ENCODE peak calls at places on chromosomes 13 and 19, in eight cellular contexts. U is effector memory CD4-positive, alpha-beta T cell; G is H9; A is mesenchymal stem cell; D is uterus; O is body of pancreas; S is hepatocyte; T is thoracic aorta. Z is an unnamed sample.

GRCh38 chr13:57629821-57630235 is 1.7 kb upstream of the PCDH17 start:
- DNase-seq in U (peak; percentile 32), G (peak; percentile 98), A (peak; percentile 97), D (peak; percentile 48), O (peak; percentile 87), S (peak; percentile 94), T (no peak), Z (peak; percentile 99)

GRCh38 chr19:3167533-3168272 is 10.9 kb upstream of the S1PR4 start:
- DNase-seq in U (no peak), G (no peak), A (no peak), D (no peak), O (no peak), S (no peak), T (no peak), Z (no peak)

GRCh38 chr19:23916991-23917390 is 2.3 kb downstream of the ZNF726 start:
- DNase-seq in U (no peak), G (no peak), A (no peak), D (no peak), O (no peak), S (no peak), T (no peak), Z (no peak)

GRCh38 chr19:23779645-23780044 is 21.0 kb upstream of the ZNF681 start:
- DNase-seq in U (no peak), G (no peak), A (no peak), D (no peak), O (no peak), S (no peak), T (no peak), Z (no peak)

GRCh38 chr13:93603043-93603442 is 376.4 kb downstream of the GPC6 start:
- DNase-seq in U (no peak), G (no peak), A (peak; percentile 45), D (no peak), O (no peak), S (no peak), T (peak; percentile 5), Z (peak; percentile 53)

GRCh38 chr19:7742575-7742974 is 4.8 kb downstream of the CD209 start:
- DNase-seq in U (no peak), G (no peak), A (no peak), D (no peak), O (no peak), S (no peak), T (no peak), Z (no peak)

GRCh38 chr19:7326105-7326877 is 22.4 kb upstream of the ARHGEF18 start:
- DNase-seq in U (peak; percentile 15), G (peak; percentile 89), A (no peak), D (no peak), O (no peak), S (peak; percentile 30), T (no peak), Z (peak; percentile 43)

GRCh38 chr13:23506821-23507210 is 63.4 kb upstream of the TNFRSF19 start:
- DNase-seq in U (no peak), G (no peak), A (peak; percentile 87), D (no peak), O (no peak), S (peak; percentile 21), T (no peak), Z (no peak)

GRCh38 chr13:74037762-74038161 is 96.4 kb downstream of the KLF12 start:
- DNase-seq in U (no peak), G (no peak), A (no peak), D (no peak), O (no peak), S (no peak), T (no peak), Z (no peak)

GRCh38 chr19:48363810-48364563 is at the start of the genes SYNGR4 and TMEM143:
- DNase-seq in U (peak; percentile 99), G (peak; percentile 99), A (peak; percentile 99), D (peak; percentile 98), O (peak; percentile 100), S (peak; percentile 100), T (peak; percentile 93), Z (peak; percentile 100)

GRCh38 chr13:100106005-100106404 is 17.1 kb downstream of the PCCA start:
- DNase-seq in U (no peak), G (no peak), A (peak; percentile 9), D (no peak), O (no peak), S (no peak), T (no peak), Z (no peak)

GRCh38 chr19:13044160-13044853 is 49.0 kb downstream of the NFIX start:
- DNase-seq in U (no peak), G (no peak), A (no peak), D (no peak), O (no peak), S (no peak), T (no peak), Z (no peak)

GRCh38 chr13:33150146-33150545 is 133.9 kb downstream of the KL start:
- DNase-seq in U (no peak), G (no peak), A (peak; percentile 56), D (no peak), O (peak; percentile 18), S (no peak), T (no peak), Z (peak; percentile 60)

GRCh38 chr19:14158276-14159023 is 22.1 kb upstream of the ASF1B start:
- DNase-seq in U (no peak), G (no peak), A (no peak), D (no peak), O (no peak), S (no peak), T (no peak), Z (no peak)

GRCh38 chr19:58382997-58383603 is 2.3 kb upstream of the ZNF837 start:
- DNase-seq in U (no peak), G (peak; percentile 24), A (no peak), D (no peak), O (no peak), S (no peak), T (no peak), Z (no peak)

GRCh38 chr13:65789815-65790214 is 1440.3 kb downstream of the PCDH9 start:
- DNase-seq in U (no peak), G (no peak), A (peak; percentile 13), D (no peak), O (no peak), S (no peak), T (no peak), Z (no peak)

GRCh38 chr13:65783383-65783782 is 1446.8 kb downstream of the PCDH9 start:
- DNase-seq in U (no peak), G (no peak), A (no peak), D (no peak), O (no peak), S (no peak), T (no peak), Z (no peak)

GRCh38 chr13:65784088-65784816 is 1445.9 kb downstream of the PCDH9 start:
- DNase-seq in U (no peak), G (no peak), A (no peak), D (no peak), O (no peak), S (no peak), T (no peak), Z (no peak)

GRCh38 chr13:65787087-65787486 is 1443.0 kb downstream of the PCDH9 start:
- DNase-seq in U (no peak), G (no peak), A (no peak), D (no peak), O (no peak), S (no peak), T (no peak), Z (no peak)
- H3K27ac ChIP-seq in U (no peak overlapping the region), G (no peak overlapping the region), A (no peak overlapping the region), D (no peak overlapping the region), O (no peak overlapping the region), S (no peak overlapping the region), T (no peak overlapping the region), Z (no peak overlapping the region)

GRCh38 chr19:1134431-1134830 is 30.6 kb downstream of the GPX4 start:
- DNase-seq in U (no peak), G (no peak), A (no peak), D (no peak), O (no peak), S (no peak), T (no peak), Z (no peak)
- H3K4me1 ChIP-seq in U (peaks cover 42% of the 10 kb centered on the region), G (no peaks in the 10 kb centered on the region), A (peaks cover 47% of the 10 kb centered on the region), D (peaks cover 31% of the 10 kb centered on the region), O (peaks cover 27% of the 10 kb centered on the region), S (peaks cover 22% of the 10 kb centered on the region), T (peaks cover 40% of the 10 kb centered on the region), Z (peaks cover 18% of the 10 kb centered on the region)

GRCh38 chr19:15252398-15253018 is 20.3 kb upstream of the EPHX3 start:
- DNase-seq in U (no peak), G (peak; percentile 44), A (no peak), D (peak; percentile 44), O (no peak), S (no peak), T (no peak), Z (peak; percentile 53)

GRCh38 chr19:15254547-15254946 is 22.3 kb upstream of the EPHX3 start:
- DNase-seq in U (no peak), G (no peak), A (no peak), D (no peak), O (no peak), S (no peak), T (no peak), Z (no peak)

GRCh38 chr19:15251749-15252397 is 19.6 kb upstream of the EPHX3 start:
- DNase-seq in U (no peak), G (peak; percentile 84), A (peak; percentile 98), D (peak; percentile 93), O (peak; percentile 66), S (peak; percentile 85), T (peak; percentile 50), Z (peak; percentile 79)

GRCh38 chr19:15253513-15253912 is 21.3 kb upstream of the EPHX3 start:
- DNase-seq in U (no peak), G (no peak), A (no peak), D (peak; percentile 42), O (no peak), S (no peak), T (no peak), Z (no peak)

DNA sequence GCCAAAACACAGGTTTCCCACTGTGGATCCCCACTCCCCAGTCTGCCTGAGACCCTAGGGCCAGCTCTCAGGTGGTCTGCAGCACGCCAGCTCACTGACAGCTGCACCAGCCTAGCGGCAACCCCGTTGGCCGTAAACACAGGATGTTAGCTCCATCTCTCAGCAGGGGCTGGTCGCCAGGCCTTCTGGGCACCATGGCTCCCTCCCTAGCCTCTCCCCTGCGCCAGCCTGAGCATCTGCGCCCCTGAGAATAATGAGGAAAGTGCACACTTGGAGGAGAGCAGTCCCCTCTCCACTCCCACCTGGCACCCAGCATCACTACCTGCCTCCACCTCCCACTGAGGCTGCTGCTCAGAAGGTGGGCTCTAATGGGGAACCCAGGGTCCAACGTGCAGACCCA is 20.8 kb upstream of the EPHX3 start:
- DNase-seq in U (no peak), G (no peak), A (no peak), D (no peak), O (no peak), S (no peak), T (no peak), Z (no peak)
- H3K27ac ChIP-seq in U (no peak overlapping the region), G (no peak overlapping the region), A (no peak overlapping the region), D (peak overlapping the region; percentile 83), O (no peak overlapping the region), S (no peak overlapping the region), T (peak overlapping the region; percentile 100), Z (peak overlapping the region; percentile 65)

GRCh38 chr19:35751839-35752745 is 3.7 kb downstream of the LIN37 start:
- DNase-seq in U (no peak), G (no peak), A (no peak), D (no peak), O (no peak), S (no peak), T (no peak), Z (no peak)
- H3K4me1 ChIP-seq in U (peaks cover 20% of the 10 kb centered on the region), G (no peaks in the 10 kb centered on the region), A (peaks cover 28% of the 10 kb centered on the region), D (peaks cover 19% of the 10 kb centered on the region), O (peaks cover 31% of the 10 kb centered on the region), S (peaks cover 25% of the 10 kb centered on the region), T (peaks cover 21% of the 10 kb centered on the region), Z (peaks cover 21% of the 10 kb centered on the region)